ENCODE peak calls at places on chromosomes 11 and 22, in nine cellular contexts. N is foreskin keratinocyte, R is hepatocyte, Q is neural progenitor cell, H is fibroblast of lung, C is A673, D is aorta, B is mesendoderm, I is AG04450. J is an unnamed sample.

GRCh38 chr11:10678106-10678505 is 15.4 kb downstream of the IRAG1 start:
- DNase-seq in N (no peak), R (no peak), Q (no peak), H (no peak), C (no peak), D (no peak), B (no peak), I (no peak), J (no peak)

GRCh38 chr22:40708177-40708576 is 28.9 kb downstream of the MCHR1 start:
- DNase-seq in N (no peak), R (no peak), Q (no peak), H (no peak), C (no peak), D (peak; percentile 15), B (no peak), I (no peak), J (no peak)

GRCh38 chr11:834371-835316 is 1.9 kb downstream of the CD151 start:
- DNase-seq in N (peak; percentile 62), R (peak; percentile 71), Q (no peak), H (peak; percentile 64), C (peak; percentile 78), D (peak; percentile 96), B (no peak), I (no peak), J (peak; percentile 87)

GRCh38 chr11:86453290-86454030 is 78.8 kb downstream of the CCDC81 start:
- DNase-seq in N (no peak), R (no peak), Q (no peak), H (no peak), C (no peak), D (no peak), B (peak; percentile 23), I (no peak), J (no peak)

GRCh38 chr11:34929794-34930763 is 13.7 kb downstream of the PDHX start:
- DNase-seq in N (no peak), R (peak; percentile 72), Q (no peak), H (no peak), C (no peak), D (no peak), B (peak; percentile 63), I (no peak), J (no peak)

GRCh38 chr22:42931421-42932196 is 74.5 kb upstream of the ARFGAP3 start:
- DNase-seq in N (no peak), R (no peak), Q (no peak), H (no peak), C (no peak), D (peak; percentile 60), B (no peak), I (no peak), J (no peak)

GRCh38 chr22:20456064-20456721 is 18.6 kb upstream of the SCARF2 start:
- DNase-seq in N (peak; percentile 21), R (peak; percentile 92), Q (peak; percentile 92), H (peak; percentile 85), C (peak; percentile 90), D (peak; percentile 88), B (peak; percentile 86), I (peak; percentile 75), J (peak; percentile 56)

GRCh38 chr11:78664606-78665005 is 89.9 kb upstream of the NARS2 start:
- DNase-seq in N (no peak), R (no peak), Q (no peak), H (no peak), C (no peak), D (no peak), B (peak; percentile 52), I (no peak), J (no peak)

GRCh38 chr11:134393638-134394037 is 18.4 kb downstream of the B3GAT1 start:
- DNase-seq in N (no peak), R (peak; percentile 65), Q (peak; percentile 64), H (no peak), C (no peak), D (no peak), B (no peak), I (no peak), J (no peak)

GRCh38 chr11:79139900-79140299 is 300.9 kb downstream of the TENM4 start:
- DNase-seq in N (no peak), R (no peak), Q (peak; percentile 14), H (no peak), C (no peak), D (no peak), B (peak; percentile 27), I (no peak), J (no peak)

GRCh38 chr11:15770798-15771414 is 585.4 kb downstream of the SOX6 start:
- DNase-seq in N (no peak), R (peak; percentile 47), Q (peak; percentile 61), H (peak; percentile 59), C (peak; percentile 74), D (no peak), B (peak; percentile 77), I (peak; percentile 15), J (peak; percentile 19)

GRCh38 chr11:12840871-12841516 is 166.8 kb downstream of the TEAD1 start:
- DNase-seq in N (no peak), R (no peak), Q (peak; percentile 38), H (peak; percentile 41), C (peak; percentile 17), D (no peak), B (no peak), I (no peak), J (peak; percentile 45)

GRCh38 chr11:12274056-12274455 is 103.3 kb upstream of the PARVA start:
- DNase-seq in N (no peak), R (no peak), Q (no peak), H (no peak), C (no peak), D (no peak), B (no peak), I (no peak), J (no peak)

GRCh38 chr11:36744375-36745168 is 146.5 kb upstream of the RAG2 start:
- DNase-seq in N (peak; percentile 7), R (peak; percentile 86), Q (peak; percentile 85), H (peak; percentile 64), C (peak; percentile 96), D (peak; percentile 94), B (peak; percentile 80), I (peak; percentile 15), J (peak; percentile 11)

GRCh38 chr11:65574963-65575567 is 788 bp upstream of the EHBP1L1 start:
- DNase-seq in N (no peak), R (peak; percentile 71), Q (no peak), H (peak; percentile 24), C (peak; percentile 55), D (no peak), B (peak; percentile 54), I (no peak), J (no peak)

GRCh38 chr11:65572356-65573043 is at the start of gene FAM89B:
- DNase-seq in N (no peak), R (peak; percentile 93), Q (peak; percentile 91), H (peak; percentile 84), C (peak; percentile 97), D (peak; percentile 96), B (peak; percentile 86), I (peak; percentile 44), J (peak; percentile 77)

GRCh38 chr11:65573391-65574146 is 1.2 kb downstream of the FAM89B start:
- DNase-seq in N (no peak), R (no peak), Q (no peak), H (no peak), C (no peak), D (peak; percentile 73), B (no peak), I (no peak), J (no peak)

GRCh38 chr11:65575568-65576231 is at the start of gene EHBP1L1:
- DNase-seq in N (no peak), R (peak; percentile 85), Q (peak; percentile 77), H (peak; percentile 38), C (peak; percentile 78), D (peak; percentile 93), B (peak; percentile 39), I (no peak), J (peak; percentile 74)

DNA sequence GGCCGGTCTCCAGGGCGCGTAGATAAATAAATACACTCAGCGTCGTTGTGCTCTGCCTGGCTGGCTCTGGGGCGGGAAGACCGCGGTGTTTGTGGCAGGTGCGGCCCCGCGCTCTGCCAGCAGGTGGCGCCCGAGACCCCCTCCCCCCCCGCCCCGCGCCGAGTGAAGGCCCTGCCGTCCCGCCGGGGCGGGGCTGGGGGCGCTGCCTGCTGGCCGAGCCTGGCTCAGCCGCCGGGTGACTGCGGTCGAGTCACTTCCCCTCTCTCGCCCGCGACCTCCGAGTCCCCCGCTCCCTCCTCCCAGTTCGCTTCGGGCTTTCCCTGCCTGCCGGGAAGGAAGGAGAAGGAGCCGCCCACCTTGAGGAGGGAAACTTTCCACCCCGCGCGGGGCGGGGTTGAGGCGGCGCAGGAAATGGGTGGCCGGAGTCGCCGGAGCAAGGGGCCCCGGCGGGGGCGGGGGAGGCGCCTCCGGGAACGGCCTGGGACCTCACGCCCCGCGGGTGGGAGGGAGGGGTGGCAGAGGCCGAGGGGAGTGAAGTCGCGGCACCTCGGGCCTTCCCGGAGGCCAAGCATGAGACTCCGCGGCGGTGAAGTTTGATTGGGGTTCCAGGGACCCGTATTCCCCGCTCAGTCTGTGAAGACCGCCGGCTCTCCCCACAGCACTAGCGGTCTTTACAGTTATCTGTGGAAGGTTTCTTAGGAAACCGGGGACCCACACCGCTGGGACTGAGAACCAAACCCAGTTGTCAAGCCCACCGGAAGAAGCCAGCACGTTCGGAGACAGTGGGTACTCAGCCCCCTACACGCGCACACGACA is 1.5 kb upstream of the EHBP1L1 start:
- DNase-seq in N (peak; percentile 56), R (peak; percentile 95), Q (peak; percentile 94), H (peak; percentile 95), C (peak; percentile 94), D (peak; percentile 98), B (peak; percentile 96), I (peak; percentile 86), J (peak; percentile 92)
- H3K27ac ChIP-seq in N (no peak overlapping the region), R (peak overlapping the region; percentile 82), Q (no peak overlapping the region), H (peak overlapping the region; percentile 51), C (peak overlapping the region; percentile 75), D (no peak overlapping the region), B (peak overlapping the region; percentile 50), I (peak overlapping the region; percentile 39), J (peak overlapping the region; percentile 98)

GRCh38 chr11:73156686-73157085 is 14.6 kb upstream of the FCHSD2 start:
- DNase-seq in N (no peak), R (no peak), Q (no peak), H (no peak), C (no peak), D (no peak), B (no peak), I (no peak), J (no peak)
- H3K27ac ChIP-seq in N (no peak overlapping the region), R (no peak overlapping the region), Q (no peak overlapping the region), H (peak overlapping the region; percentile 78), C (no peak overlapping the region), D (no peak overlapping the region), B (no peak overlapping the region), I (peak overlapping the region; percentile 93), J (no peak overlapping the region)

GRCh38 chr11:120216426-120217102 is 5.7 kb downstream of the OAF start:
- DNase-seq in N (no peak), R (no peak), Q (no peak), H (no peak), C (no peak), D (no peak), B (peak; percentile 89), I (no peak), J (no peak)
- H3K27ac ChIP-seq in N (no peak overlapping the region), R (no peak overlapping the region), Q (no peak overlapping the region), H (no peak overlapping the region), C (no peak overlapping the region), D (no peak overlapping the region), B (no peak overlapping the region), I (no peak overlapping the region), J (no peak overlapping the region)

DNA sequence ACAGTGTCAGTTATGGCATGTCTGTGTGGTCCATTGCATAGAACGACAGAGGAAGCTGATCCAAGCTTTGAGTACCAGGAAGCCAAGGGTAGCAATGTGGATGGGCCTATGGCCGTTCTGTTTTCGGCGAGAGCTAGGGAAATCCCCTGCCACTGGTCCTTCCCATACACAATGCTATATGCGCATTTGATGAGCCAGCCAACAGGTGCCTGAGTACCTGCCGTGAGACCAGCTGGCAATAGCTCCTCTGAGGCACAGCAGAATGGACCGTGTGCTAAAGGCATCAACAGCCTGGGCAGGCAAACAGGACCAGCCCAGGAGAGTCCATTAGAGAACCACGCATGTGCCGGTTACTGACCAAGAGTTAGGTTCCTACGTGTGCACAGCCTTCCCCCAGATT is 753.0 kb downstream of the NTM start:
- DNase-seq in N (no peak), R (no peak), Q (no peak), H (no peak), C (no peak), D (no peak), B (no peak), I (no peak), J (no peak)
- H3K27ac ChIP-seq in N (no peak overlapping the region), R (no peak overlapping the region), Q (no peak overlapping the region), H (no peak overlapping the region), C (no peak overlapping the region), D (no peak overlapping the region), B (no peak overlapping the region), I (no peak overlapping the region), J (no peak overlapping the region)

J was measured in RWPE1.